ENCODE peak calls at places on chromosomes 1 and 21, in ten cellular contexts. One of them, this sample, is unnamed.

GRCh38 chr1:4486408-4487120 is 167.8 kb upstream of the AJAP1 start:
- DNase-seq in NB4: no peak
- DNase-seq in upper lobe of left lung: no peak
- DNase-seq in cardiac muscle cell: no peak
- DNase-seq in bronchial epithelial cell: no peak
- DNase-seq in Panc1: no peak
- DNase-seq in right lobe of liver: no peak
- DNase-seq in fibroblast of mammary gland: no peak
- DNase-seq in cardiac fibroblast: no peak
- DNase-seq in endothelial cell: no peak
- DNase-seq in this sample: no peak

GRCh38 chr1:3752400-3752945 is at the start of gene CCDC27:
- DNase-seq in Panc1: no peak
- DNase-seq in fibroblast of mammary gland: no peak
- DNase-seq in right lobe of liver: no peak
- DNase-seq in NB4: no peak
- DNase-seq in cardiac fibroblast: no peak
- DNase-seq in cardiac muscle cell: no peak
- DNase-seq in bronchial epithelial cell: no peak
- DNase-seq in upper lobe of left lung: no peak
- DNase-seq in endothelial cell: no peak
- DNase-seq in this sample: no peak

GRCh38 chr1:32984829-32985310 is 20.3 kb upstream of the RNF19B start:
- DNase-seq in cardiac fibroblast: no peak
- DNase-seq in right lobe of liver: no peak
- DNase-seq in NB4: no peak
- DNase-seq in endothelial cell: no peak
- DNase-seq in cardiac muscle cell: no peak
- DNase-seq in fibroblast of mammary gland: no peak
- DNase-seq in Panc1: no peak
- DNase-seq in bronchial epithelial cell: no peak
- DNase-seq in upper lobe of left lung: no peak
- DNase-seq in this sample: no peak

GRCh38 chr1:182833271-182833670 is 5.9 kb upstream of the DHX9 start:
- DNase-seq in Panc1: no peak
- DNase-seq in NB4: no peak
- DNase-seq in upper lobe of left lung: no peak
- DNase-seq in bronchial epithelial cell: peak
- DNase-seq in endothelial cell: no peak
- DNase-seq in cardiac muscle cell: no peak
- DNase-seq in fibroblast of mammary gland: peak
- DNase-seq in cardiac fibroblast: peak
- DNase-seq in right lobe of liver: no peak
- DNase-seq in this sample: peak

GRCh38 chr1:230423261-230423660 is 2.9 kb downstream of the PGBD5 start:
- DNase-seq in upper lobe of left lung: no peak
- DNase-seq in endothelial cell: no peak
- DNase-seq in right lobe of liver: no peak
- DNase-seq in fibroblast of mammary gland: no peak
- DNase-seq in Panc1: no peak
- DNase-seq in cardiac fibroblast: no peak
- DNase-seq in bronchial epithelial cell: no peak
- DNase-seq in cardiac muscle cell: no peak
- DNase-seq in NB4: no peak
- DNase-seq in this sample: no peak

GRCh38 chr1:156129687-156130577 is 15.4 kb downstream of the LMNA start:
- DNase-seq in cardiac fibroblast: peak
- DNase-seq in fibroblast of mammary gland: peak
- DNase-seq in Panc1: peak
- DNase-seq in endothelial cell: peak
- DNase-seq in cardiac muscle cell: peak
- DNase-seq in upper lobe of left lung: peak
- DNase-seq in NB4: peak
- DNase-seq in bronchial epithelial cell: peak
- DNase-seq in right lobe of liver: peak
- DNase-seq in this sample: peak

GRCh38 chr21:33383056-33383888 is 19.9 kb upstream of the IFNGR2 start:
- DNase-seq in fibroblast of mammary gland: peak
- DNase-seq in upper lobe of left lung: peak
- DNase-seq in endothelial cell: no peak
- DNase-seq in cardiac muscle cell: peak
- DNase-seq in right lobe of liver: no peak
- DNase-seq in NB4: peak
- DNase-seq in cardiac fibroblast: peak
- DNase-seq in Panc1: no peak
- DNase-seq in bronchial epithelial cell: peak
- DNase-seq in this sample: peak

GRCh38 chr1:234125283-234125682 is 220.8 kb downstream of the SLC35F3 start:
- DNase-seq in endothelial cell: peak
- DNase-seq in NB4: peak
- DNase-seq in bronchial epithelial cell: peak
- DNase-seq in cardiac fibroblast: peak
- DNase-seq in fibroblast of mammary gland: no peak
- DNase-seq in cardiac muscle cell: peak
- DNase-seq in Panc1: no peak
- DNase-seq in upper lobe of left lung: peak
- DNase-seq in right lobe of liver: no peak
- DNase-seq in this sample: peak

GRCh38 chr1:29428216-29428615 is 191.9 kb downstream of the PTPRU start:
- DNase-seq in bronchial epithelial cell: no peak
- DNase-seq in Panc1: no peak
- DNase-seq in NB4: no peak
- DNase-seq in upper lobe of left lung: no peak
- DNase-seq in fibroblast of mammary gland: no peak
- DNase-seq in cardiac muscle cell: no peak
- DNase-seq in cardiac fibroblast: no peak
- DNase-seq in endothelial cell: no peak
- DNase-seq in right lobe of liver: no peak
- DNase-seq in this sample: no peak

GRCh38 chr1:35173516-35174224 is 19.3 kb downstream of the SFPQ start:
- DNase-seq in right lobe of liver: no peak
- DNase-seq in upper lobe of left lung: no peak
- DNase-seq in cardiac muscle cell: no peak
- DNase-seq in bronchial epithelial cell: peak
- DNase-seq in fibroblast of mammary gland: no peak
- DNase-seq in Panc1: no peak
- DNase-seq in NB4: peak
- DNase-seq in endothelial cell: no peak
- DNase-seq in cardiac fibroblast: no peak
- DNase-seq in this sample: no peak

GRCh38 chr1:58720680-58721079 is 20.8 kb upstream of the MYSM1 start:
- DNase-seq in fibroblast of mammary gland: peak
- DNase-seq in right lobe of liver: no peak
- DNase-seq in cardiac fibroblast: no peak
- DNase-seq in Panc1: no peak
- DNase-seq in endothelial cell: no peak
- DNase-seq in cardiac muscle cell: no peak
- DNase-seq in bronchial epithelial cell: peak
- DNase-seq in NB4: no peak
- DNase-seq in upper lobe of left lung: no peak
- DNase-seq in this sample: peak

GRCh38 chr1:225926551-225927113 is 2.6 kb upstream of the PYCR2 start:
- DNase-seq in Panc1: no peak
- DNase-seq in fibroblast of mammary gland: no peak
- DNase-seq in cardiac muscle cell: no peak
- DNase-seq in endothelial cell: no peak
- DNase-seq in upper lobe of left lung: no peak
- DNase-seq in cardiac fibroblast: peak
- DNase-seq in right lobe of liver: no peak
- DNase-seq in bronchial epithelial cell: no peak
- DNase-seq in NB4: peak
- DNase-seq in this sample: no peak

GRCh38 chr21:45460011-45460565 is 55.1 kb downstream of the COL18A1 start:
- DNase-seq in endothelial cell: no peak
- DNase-seq in fibroblast of mammary gland: no peak
- DNase-seq in right lobe of liver: no peak
- DNase-seq in bronchial epithelial cell: no peak
- DNase-seq in NB4: no peak
- DNase-seq in upper lobe of left lung: no peak
- DNase-seq in cardiac muscle cell: no peak
- DNase-seq in cardiac fibroblast: no peak
- DNase-seq in Panc1: no peak
- DNase-seq in this sample: no peak

GRCh38 chr1:16007671-16008341 is 3.8 kb downstream of the SRARP start:
- DNase-seq in cardiac muscle cell: no peak
- DNase-seq in endothelial cell: no peak
- DNase-seq in fibroblast of mammary gland: no peak
- DNase-seq in right lobe of liver: no peak
- DNase-seq in cardiac fibroblast: no peak
- DNase-seq in upper lobe of left lung: no peak
- DNase-seq in Panc1: no peak
- DNase-seq in NB4: no peak
- DNase-seq in bronchial epithelial cell: no peak
- DNase-seq in this sample: peak

GRCh38 chr1:16005597-16005996 is 1.6 kb downstream of the SRARP start:
- DNase-seq in endothelial cell: no peak
- DNase-seq in cardiac fibroblast: no peak
- DNase-seq in bronchial epithelial cell: no peak
- DNase-seq in NB4: no peak
- DNase-seq in fibroblast of mammary gland: no peak
- DNase-seq in cardiac muscle cell: no peak
- DNase-seq in upper lobe of left lung: no peak
- DNase-seq in Panc1: no peak
- DNase-seq in right lobe of liver: no peak
- DNase-seq in this sample: no peak

GRCh38 chr1:16006010-16006409 is 2.0 kb downstream of the SRARP start:
- DNase-seq in fibroblast of mammary gland: no peak
- DNase-seq in bronchial epithelial cell: no peak
- DNase-seq in Panc1: no peak
- DNase-seq in NB4: no peak
- DNase-seq in endothelial cell: no peak
- DNase-seq in cardiac muscle cell: no peak
- DNase-seq in right lobe of liver: no peak
- DNase-seq in upper lobe of left lung: no peak
- DNase-seq in cardiac fibroblast: no peak
- DNase-seq in this sample: no peak

GRCh38 chr1:16009030-16009460 is 5.0 kb downstream of the SRARP start:
- DNase-seq in right lobe of liver: peak
- DNase-seq in cardiac fibroblast: peak
- DNase-seq in cardiac muscle cell: peak
- DNase-seq in fibroblast of mammary gland: peak
- DNase-seq in upper lobe of left lung: peak
- DNase-seq in bronchial epithelial cell: peak
- DNase-seq in endothelial cell: peak
- DNase-seq in NB4: peak
- DNase-seq in Panc1: peak
- DNase-seq in this sample: peak

DNA sequence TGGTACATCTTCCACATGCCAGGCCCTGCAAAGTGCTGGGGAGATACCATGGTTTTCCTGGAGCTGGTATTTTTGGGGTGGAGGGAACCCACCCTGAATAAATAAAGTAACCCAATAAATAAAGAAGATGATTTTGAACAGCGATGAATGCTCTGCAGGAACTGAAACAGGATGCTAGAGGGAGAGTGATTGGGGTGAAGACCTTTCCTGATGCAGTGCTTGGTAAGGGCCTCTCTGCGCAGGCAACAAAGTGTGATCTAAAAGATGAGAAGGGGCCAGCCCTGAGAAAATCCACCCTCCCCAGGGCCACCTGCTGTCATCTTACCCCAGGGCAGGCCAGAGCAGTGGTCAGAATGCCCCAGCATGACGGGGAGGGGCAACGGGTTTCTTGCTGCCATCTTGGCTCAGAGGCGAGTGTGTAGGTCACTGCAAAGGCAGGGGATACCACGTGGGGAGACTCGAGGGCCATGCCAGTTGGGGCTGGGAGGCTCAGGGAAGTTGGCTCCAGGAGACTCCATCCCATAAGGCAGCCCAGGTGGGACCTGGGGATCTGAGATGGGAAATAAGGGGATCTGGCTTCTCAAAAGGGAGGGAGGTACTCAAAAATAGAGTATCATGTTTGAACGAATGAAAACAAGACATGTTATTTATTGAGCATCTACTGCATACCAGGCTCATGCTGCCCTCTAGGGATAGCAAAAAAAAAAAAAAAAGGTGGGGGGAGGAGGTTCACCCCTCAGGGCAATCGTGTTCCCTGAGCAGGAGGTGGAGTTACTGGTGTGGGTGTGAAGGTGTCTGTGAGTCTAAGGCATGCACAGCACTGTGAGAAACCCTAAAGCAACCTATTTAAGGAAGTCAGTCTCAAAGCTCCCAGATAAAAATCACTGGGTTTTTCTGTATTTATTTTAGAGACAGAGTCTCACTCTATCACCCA is 2.8 kb downstream of the SRARP start:
- DNase-seq in bronchial epithelial cell: peak
- DNase-seq in cardiac muscle cell: no peak
- DNase-seq in upper lobe of left lung: no peak
- DNase-seq in fibroblast of mammary gland: peak
- DNase-seq in NB4: no peak
- DNase-seq in cardiac fibroblast: peak
- DNase-seq in endothelial cell: no peak
- DNase-seq in right lobe of liver: no peak
- DNase-seq in Panc1: no peak
- DNase-seq in this sample: peak
- TF ChIP-seq CTCF in bronchial epithelial cell: peak
- TF ChIP-seq CTCF in cardiac muscle cell: peak
- TF ChIP-seq CTCF in upper lobe of left lung: no peak
- TF ChIP-seq CTCF in fibroblast of mammary gland: peak
- TF ChIP-seq CTCF in NB4: no peak
- TF ChIP-seq CTCF in cardiac fibroblast: peak
- TF ChIP-seq CTCF in endothelial cell: no peak
- TF ChIP-seq CTCF in right lobe of liver: no peak
- TF ChIP-seq CTCF in Panc1: no peak
- TF ChIP-seq CTCF in this sample: peak

GRCh38 chr21:26091480-26092018 is 79.0 kb downstream of the APP start:
- DNase-seq in cardiac fibroblast: no peak
- DNase-seq in Panc1: no peak
- DNase-seq in fibroblast of mammary gland: no peak
- DNase-seq in endothelial cell: no peak
- DNase-seq in NB4: no peak
- DNase-seq in right lobe of liver: no peak
- DNase-seq in upper lobe of left lung: no peak
- DNase-seq in bronchial epithelial cell: no peak
- DNase-seq in cardiac muscle cell: no peak
- DNase-seq in this sample: no peak
- TF ChIP-seq CTCF in cardiac fibroblast: peak
- TF ChIP-seq CTCF in Panc1: peak
- TF ChIP-seq CTCF in fibroblast of mammary gland: peak
- TF ChIP-seq CTCF in endothelial cell: no peak
- TF ChIP-seq CTCF in NB4: no peak
- TF ChIP-seq CTCF in right lobe of liver: no peak
- TF ChIP-seq CTCF in upper lobe of left lung: no peak
- TF ChIP-seq CTCF in bronchial epithelial cell: no peak
- TF ChIP-seq CTCF in cardiac muscle cell: no peak
- TF ChIP-seq CTCF in this sample: no peak

GRCh38 chr1:15739745-15740144 is 2.6 kb upstream of the TMEM82 start:
- DNase-seq in fibroblast of mammary gland: no peak
- DNase-seq in right lobe of liver: no peak
- DNase-seq in upper lobe of left lung: no peak
- DNase-seq in NB4: no peak
- DNase-seq in Panc1: no peak
- DNase-seq in bronchial epithelial cell: no peak
- DNase-seq in cardiac fibroblast: no peak
- DNase-seq in cardiac muscle cell: no peak
- DNase-seq in endothelial cell: no peak
- DNase-seq in this sample: no peak
- TF ChIP-seq CTCF in fibroblast of mammary gland: no peak
- TF ChIP-seq CTCF in right lobe of liver: no peak
- TF ChIP-seq CTCF in upper lobe of left lung: no peak
- TF ChIP-seq CTCF in NB4: peak
- TF ChIP-seq CTCF in Panc1: no peak
- TF ChIP-seq CTCF in bronchial epithelial cell: no peak
- TF ChIP-seq CTCF in cardiac fibroblast: peak
- TF ChIP-seq CTCF in cardiac muscle cell: peak
- TF ChIP-seq CTCF in endothelial cell: no peak
- TF ChIP-seq CTCF in this sample: no peak

GRCh38 chr1:8165595-8166360 is 139.7 kb upstream of the ERRFI1 start:
- DNase-seq in fibroblast of mammary gland: no peak
- DNase-seq in right lobe of liver: no peak
- DNase-seq in upper lobe of left lung: no peak
- DNase-seq in Panc1: no peak
- DNase-seq in cardiac fibroblast: no peak
- DNase-seq in bronchial epithelial cell: no peak
- DNase-seq in NB4: peak
- DNase-seq in cardiac muscle cell: no peak
- DNase-seq in endothelial cell: no peak
- DNase-seq in this sample: no peak
- TF ChIP-seq CTCF in fibroblast of mammary gland: peak
- TF ChIP-seq CTCF in right lobe of liver: peak
- TF ChIP-seq CTCF in upper lobe of left lung: no peak
- TF ChIP-seq CTCF in Panc1: no peak
- TF ChIP-seq CTCF in cardiac fibroblast: peak
- TF ChIP-seq CTCF in bronchial epithelial cell: peak
- TF ChIP-seq CTCF in NB4: peak
- TF ChIP-seq CTCF in cardiac muscle cell: peak
- TF ChIP-seq CTCF in endothelial cell: no peak
- TF ChIP-seq CTCF in this sample: no peak